ENCODE peak calls at places on chromosome 5, in ten cellular contexts. One of them, this sample, is unnamed.

GRCh38 chr5:102937916-102938315 is 182.0 kb downstream of the GIN1 start:
- DNase-seq in heart left ventricle: no peak
- DNase-seq in suprapubic skin: no peak
- DNase-seq in spleen: no peak
- DNase-seq in body of pancreas: no peak
- DNase-seq in uterus: no peak
- DNase-seq in testis: no peak
- DNase-seq in HepG2: no peak
- DNase-seq in stomach: no peak
- DNase-seq in breast epithelium: no peak
- DNase-seq in this sample: no peak

GRCh38 chr5:43582082-43583005 is 20.6 kb upstream of the NNT start:
- DNase-seq in heart left ventricle: no peak
- DNase-seq in suprapubic skin: no peak
- DNase-seq in spleen: no peak
- DNase-seq in body of pancreas: no peak
- DNase-seq in uterus: no peak
- DNase-seq in testis: no peak
- DNase-seq in HepG2: no peak
- DNase-seq in stomach: no peak
- DNase-seq in breast epithelium: no peak
- DNase-seq in this sample: no peak

GRCh38 chr5:34790087-34790486 is 48.9 kb upstream of the TTC23L start:
- DNase-seq in heart left ventricle: no peak
- DNase-seq in suprapubic skin: no peak
- DNase-seq in spleen: no peak
- DNase-seq in body of pancreas: no peak
- DNase-seq in uterus: no peak
- DNase-seq in testis: no peak
- DNase-seq in HepG2: no peak
- DNase-seq in stomach: no peak
- DNase-seq in breast epithelium: no peak
- DNase-seq in this sample: no peak

GRCh38 chr5:56610093-56610698 is 205.2 kb upstream of the MAP3K1 start:
- DNase-seq in heart left ventricle: no peak
- DNase-seq in suprapubic skin: no peak
- DNase-seq in spleen: no peak
- DNase-seq in body of pancreas: no peak
- DNase-seq in uterus: no peak
- DNase-seq in testis: no peak
- DNase-seq in HepG2: no peak
- DNase-seq in stomach: no peak
- DNase-seq in breast epithelium: no peak
- DNase-seq in this sample: no peak

GRCh38 chr5:43973908-43974307 is 370.9 kb downstream of the NNT start:
- DNase-seq in heart left ventricle: no peak
- DNase-seq in suprapubic skin: no peak
- DNase-seq in spleen: no peak
- DNase-seq in body of pancreas: no peak
- DNase-seq in uterus: no peak
- DNase-seq in testis: no peak
- DNase-seq in HepG2: no peak
- DNase-seq in stomach: no peak
- DNase-seq in breast epithelium: no peak
- DNase-seq in this sample: no peak

GRCh38 chr5:10786835-10787234 is 25.8 kb upstream of the DAP start:
- DNase-seq in heart left ventricle: no peak
- DNase-seq in suprapubic skin: no peak
- DNase-seq in spleen: no peak
- DNase-seq in body of pancreas: no peak
- DNase-seq in uterus: no peak
- DNase-seq in testis: no peak
- DNase-seq in HepG2: no peak
- DNase-seq in stomach: no peak
- DNase-seq in breast epithelium: no peak
- DNase-seq in this sample: no peak

GRCh38 chr5:44294492-44294891 is 94.7 kb downstream of the FGF10 start:
- DNase-seq in heart left ventricle: peak; percentile 33
- DNase-seq in suprapubic skin: peak; percentile 61
- DNase-seq in spleen: no peak
- DNase-seq in body of pancreas: peak; percentile 8
- DNase-seq in uterus: peak; percentile 41
- DNase-seq in testis: peak; percentile 44
- DNase-seq in HepG2: no peak
- DNase-seq in stomach: no peak
- DNase-seq in breast epithelium: peak; percentile 54
- DNase-seq in this sample: no peak

GRCh38 chr5:36459191-36460135 is 146.9 kb upstream of the SLC1A3 start:
- DNase-seq in heart left ventricle: no peak
- DNase-seq in suprapubic skin: no peak
- DNase-seq in spleen: no peak
- DNase-seq in body of pancreas: no peak
- DNase-seq in uterus: no peak
- DNase-seq in testis: no peak
- DNase-seq in HepG2: peak; percentile 10
- DNase-seq in stomach: no peak
- DNase-seq in breast epithelium: no peak
- DNase-seq in this sample: no peak

GRCh38 chr5:81556809-81557208 is 162.9 kb upstream of the ACOT12 start:
- DNase-seq in heart left ventricle: no peak
- DNase-seq in suprapubic skin: no peak
- DNase-seq in spleen: no peak
- DNase-seq in body of pancreas: no peak
- DNase-seq in uterus: no peak
- DNase-seq in testis: no peak
- DNase-seq in HepG2: no peak
- DNase-seq in stomach: no peak
- DNase-seq in breast epithelium: no peak
- DNase-seq in this sample: no peak

GRCh38 chr5:177128551-177128976 is 5.0 kb upstream of the NSD1 start:
- DNase-seq in heart left ventricle: no peak
- DNase-seq in suprapubic skin: no peak
- DNase-seq in spleen: peak; percentile 62
- DNase-seq in body of pancreas: no peak
- DNase-seq in uterus: no peak
- DNase-seq in testis: no peak
- DNase-seq in HepG2: no peak
- DNase-seq in stomach: no peak
- DNase-seq in breast epithelium: peak; percentile 22
- DNase-seq in this sample: no peak

GRCh38 chr5:119332978-119333401 is 22.8 kb upstream of the TNFAIP8 start:
- DNase-seq in heart left ventricle: no peak
- DNase-seq in suprapubic skin: no peak
- DNase-seq in spleen: no peak
- DNase-seq in body of pancreas: no peak
- DNase-seq in uterus: no peak
- DNase-seq in testis: no peak
- DNase-seq in HepG2: no peak
- DNase-seq in stomach: no peak
- DNase-seq in breast epithelium: no peak
- DNase-seq in this sample: no peak
- TF ChIP-seq POLR2A in heart left ventricle: no peak
- TF ChIP-seq POLR2A in suprapubic skin: no peak
- TF ChIP-seq POLR2A in spleen: peak; percentile 33
- TF ChIP-seq POLR2A in body of pancreas: no peak
- TF ChIP-seq POLR2A in uterus: no peak
- TF ChIP-seq POLR2A in testis: no peak
- TF ChIP-seq POLR2A in HepG2: no peak
- TF ChIP-seq POLR2A in stomach: no peak
- TF ChIP-seq POLR2A in breast epithelium: no peak
- TF ChIP-seq POLR2A in this sample: no peak

GRCh38 chr5:71757590-71758543 is 38.8 kb downstream of the CARTPT start:
- DNase-seq in heart left ventricle: peak; percentile 63
- DNase-seq in suprapubic skin: no peak
- DNase-seq in spleen: no peak
- DNase-seq in body of pancreas: peak; percentile 71
- DNase-seq in uterus: peak; percentile 35
- DNase-seq in testis: peak; percentile 85
- DNase-seq in HepG2: peak; percentile 67
- DNase-seq in stomach: peak; percentile 73
- DNase-seq in breast epithelium: peak; percentile 70
- DNase-seq in this sample: peak; percentile 73

GRCh38 chr5:71747182-71747581 is 28.1 kb downstream of the CARTPT start:
- DNase-seq in heart left ventricle: no peak
- DNase-seq in suprapubic skin: no peak
- DNase-seq in spleen: no peak
- DNase-seq in body of pancreas: no peak
- DNase-seq in uterus: no peak
- DNase-seq in testis: no peak
- DNase-seq in HepG2: no peak
- DNase-seq in stomach: no peak
- DNase-seq in breast epithelium: no peak
- DNase-seq in this sample: no peak

GRCh38 chr5:71748360-71748759 is 29.3 kb downstream of the CARTPT start:
- DNase-seq in heart left ventricle: peak; percentile 73
- DNase-seq in suprapubic skin: no peak
- DNase-seq in spleen: no peak
- DNase-seq in body of pancreas: peak; percentile 41
- DNase-seq in uterus: no peak
- DNase-seq in testis: peak; percentile 79
- DNase-seq in HepG2: no peak
- DNase-seq in stomach: peak; percentile 97
- DNase-seq in breast epithelium: peak; percentile 71
- DNase-seq in this sample: no peak

GRCh38 chr5:71751422-71751821 is 32.3 kb downstream of the CARTPT start:
- DNase-seq in heart left ventricle: no peak
- DNase-seq in suprapubic skin: no peak
- DNase-seq in spleen: no peak
- DNase-seq in body of pancreas: no peak
- DNase-seq in uterus: no peak
- DNase-seq in testis: no peak
- DNase-seq in HepG2: no peak
- DNase-seq in stomach: no peak
- DNase-seq in breast epithelium: no peak
- DNase-seq in this sample: no peak

DNA sequence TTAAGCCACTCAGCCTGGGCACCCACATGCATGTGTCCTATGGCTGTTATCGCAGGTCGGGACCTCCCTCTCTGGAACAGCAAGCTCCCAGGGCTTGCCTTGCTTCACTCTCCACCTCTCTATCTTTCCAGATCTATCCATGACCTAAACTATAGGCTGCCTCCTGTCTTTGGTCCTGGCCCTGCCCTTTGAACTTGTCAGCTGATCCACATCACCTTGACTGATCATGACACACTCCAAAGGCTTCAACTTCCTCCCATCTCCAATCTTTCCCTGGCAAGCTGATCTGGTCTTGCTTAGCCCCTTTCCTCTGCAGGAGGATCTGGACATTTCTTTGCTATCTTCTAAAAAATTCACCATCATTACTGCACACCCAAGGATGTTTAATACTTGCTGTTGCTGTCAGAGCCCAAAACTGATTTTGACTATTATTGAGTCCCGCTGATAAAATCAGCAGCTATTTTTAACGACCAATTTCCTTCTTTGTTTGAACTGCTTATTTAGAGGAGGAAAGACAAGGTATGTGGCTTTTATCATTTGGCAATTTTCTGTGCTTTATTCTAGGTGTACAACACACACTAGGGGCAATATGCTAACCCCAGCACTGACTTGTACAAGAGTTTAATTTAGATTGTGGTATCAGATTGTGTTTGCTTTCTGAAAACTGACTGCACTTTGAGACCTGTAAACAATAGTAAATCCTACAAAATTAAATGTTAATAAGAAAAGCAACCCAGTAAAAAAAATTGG is 33.5 kb downstream of the CARTPT start:
- DNase-seq in heart left ventricle: no peak
- DNase-seq in suprapubic skin: no peak
- DNase-seq in spleen: no peak
- DNase-seq in body of pancreas: no peak
- DNase-seq in uterus: no peak
- DNase-seq in testis: no peak
- DNase-seq in HepG2: no peak
- DNase-seq in stomach: no peak
- DNase-seq in breast epithelium: no peak
- DNase-seq in this sample: no peak
- TF ChIP-seq CTCF in heart left ventricle: no peak
- TF ChIP-seq CTCF in suprapubic skin: no peak
- TF ChIP-seq CTCF in spleen: no peak
- TF ChIP-seq CTCF in body of pancreas: no peak
- TF ChIP-seq CTCF in uterus: no peak
- TF ChIP-seq CTCF in testis: no peak
- TF ChIP-seq CTCF in HepG2: no peak
- TF ChIP-seq CTCF in stomach: no peak
- TF ChIP-seq CTCF in breast epithelium: no peak
- TF ChIP-seq CTCF in this sample: no peak

DNA sequence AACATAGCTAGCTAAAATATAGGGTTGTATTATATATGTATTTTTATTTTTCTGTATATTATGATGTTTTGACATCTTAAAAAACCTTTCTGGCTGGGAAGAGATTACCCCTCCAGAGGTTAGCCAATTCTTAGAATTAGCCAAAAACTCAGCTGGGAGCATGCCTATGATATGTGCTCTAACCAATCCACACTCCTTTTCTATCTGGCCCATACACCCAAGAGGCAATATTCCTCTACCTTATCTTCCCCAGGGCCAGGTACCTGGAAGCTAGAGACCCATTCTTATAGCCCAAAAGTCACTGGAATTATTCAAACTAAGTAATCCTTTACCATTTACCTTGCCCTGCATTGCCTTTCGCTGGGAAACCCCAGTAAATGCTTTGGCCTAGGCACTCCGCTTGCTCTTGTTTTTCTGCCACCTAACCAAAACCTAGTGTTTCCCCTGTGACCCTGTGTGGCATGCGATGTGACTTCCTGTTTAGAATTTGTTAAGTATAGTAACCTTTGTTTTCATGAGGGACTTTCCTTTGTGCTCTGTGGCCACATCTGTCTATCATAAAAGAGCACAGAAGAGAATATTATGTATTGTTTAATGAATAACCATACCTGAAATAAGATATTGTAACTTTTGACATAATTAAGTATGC is 37.4 kb downstream of the CSNK1G3 start:
- DNase-seq in heart left ventricle: no peak
- DNase-seq in suprapubic skin: no peak
- DNase-seq in spleen: no peak
- DNase-seq in body of pancreas: no peak
- DNase-seq in uterus: no peak
- DNase-seq in testis: no peak
- DNase-seq in HepG2: no peak
- DNase-seq in stomach: no peak
- DNase-seq in breast epithelium: no peak
- DNase-seq in this sample: no peak
- H3K27ac ChIP-seq in heart left ventricle: no peak overlapping the region
- H3K27ac ChIP-seq in suprapubic skin: no peak overlapping the region
- H3K27ac ChIP-seq in spleen: peak overlapping the region; percentile 62
- H3K27ac ChIP-seq in body of pancreas: peak overlapping the region; percentile 28
- H3K27ac ChIP-seq in uterus: no peak overlapping the region
- H3K27ac ChIP-seq in testis: no peak overlapping the region
- H3K27ac ChIP-seq in HepG2: no peak overlapping the region
- H3K27ac ChIP-seq in stomach: no peak overlapping the region
- H3K27ac ChIP-seq in breast epithelium: no peak overlapping the region
- H3K27ac ChIP-seq in this sample: no peak overlapping the region

DNA sequence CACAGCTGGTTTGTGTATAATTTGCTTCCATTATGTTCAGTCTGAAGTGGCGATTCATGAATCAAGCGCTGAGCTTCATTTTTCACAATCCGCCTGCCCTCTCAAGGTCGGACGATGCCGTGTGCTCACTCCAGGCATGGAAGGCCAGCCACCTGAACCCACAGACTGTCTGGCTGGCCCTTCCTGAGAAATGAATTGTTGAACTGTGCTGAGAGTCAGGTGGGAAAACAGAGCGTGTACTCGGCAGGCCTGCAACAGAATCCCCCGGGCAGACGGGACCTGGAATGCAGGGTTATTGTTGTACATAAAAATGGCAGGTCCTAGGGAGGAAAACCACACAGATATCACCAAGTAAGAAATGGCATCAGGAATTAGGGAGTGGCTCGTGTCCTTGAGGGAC is 375.7 kb downstream of the IRX2 start:
- DNase-seq in heart left ventricle: no peak
- DNase-seq in suprapubic skin: no peak
- DNase-seq in spleen: no peak
- DNase-seq in body of pancreas: no peak
- DNase-seq in uterus: no peak
- DNase-seq in testis: no peak
- DNase-seq in HepG2: no peak
- DNase-seq in stomach: no peak
- DNase-seq in breast epithelium: no peak
- DNase-seq in this sample: no peak
- TF ChIP-seq POLR2A in heart left ventricle: no peak
- TF ChIP-seq POLR2A in suprapubic skin: no peak
- TF ChIP-seq POLR2A in spleen: no peak
- TF ChIP-seq POLR2A in body of pancreas: no peak
- TF ChIP-seq POLR2A in uterus: no peak
- TF ChIP-seq POLR2A in testis: no peak
- TF ChIP-seq POLR2A in HepG2: no peak
- TF ChIP-seq POLR2A in stomach: no peak
- TF ChIP-seq POLR2A in breast epithelium: no peak
- TF ChIP-seq POLR2A in this sample: no peak

This sample was measured in right lobe of liver.